ENCODE peak calls at places on chromosomes 1 and 21, in eight cellular contexts. C is bronchial epithelial cell, D is neural progenitor cell, T is vagina, E is sigmoid colon, S is pancreas, O is uterus, M is left ventricle myocardium inferior. Q is an unnamed sample.

GRCh38 chr1:38941093-38941492 is 537 bp downstream of the RHBDL2 start:
- DNase-seq in C (peak; percentile 19), D (no peak), T (no peak), E (no peak), S (no peak), O (no peak), M (no peak), Q (no peak)

GRCh38 chr1:244349103-244349531 is 102.6 kb downstream of the ADSS2 start:
- DNase-seq in C (peak; percentile 73), D (no peak), T (peak; percentile 89), E (peak; percentile 71), S (no peak), O (peak; percentile 25), M (no peak), Q (no peak)

GRCh38 chr1:63773815-63774616 is at the start of gene ROR1:
- DNase-seq in C (peak; percentile 56), D (peak; percentile 94), T (peak; percentile 94), E (peak; percentile 96), S (peak; percentile 90), O (peak; percentile 84), M (peak; percentile 89), Q (peak; percentile 93)

GRCh38 chr1:118947790-118948189 is 40.4 kb downstream of the TBX15 start:
- DNase-seq in C (peak; percentile 58), D (no peak), T (no peak), E (no peak), S (no peak), O (no peak), M (no peak), Q (no peak)

GRCh38 chr1:194159941-194160340 is 973.5 kb upstream of the B3GALT2 start:
- DNase-seq in C (peak; percentile 12), D (no peak), T (no peak), E (no peak), S (no peak), O (no peak), M (no peak), Q (no peak)

GRCh38 chr1:224080082-224080774 is 33.7 kb upstream of the FBXO28 start:
- DNase-seq in C (peak; percentile 38), D (no peak), T (no peak), E (no peak), S (no peak), O (no peak), M (no peak), Q (no peak)

GRCh38 chr1:65174585-65174984 is 26.6 kb downstream of the AK4 start:
- DNase-seq in C (peak; percentile 96), D (no peak), T (no peak), E (peak; percentile 86), S (no peak), O (peak; percentile 29), M (peak; percentile 57), Q (no peak)

GRCh38 chr1:25031601-25031965 is 101.5 kb upstream of the RUNX3 start:
- DNase-seq in C (no peak), D (no peak), T (no peak), E (no peak), S (no peak), O (no peak), M (no peak), Q (no peak)

GRCh38 chr1:154911691-154912550 is 24.6 kb downstream of the PMVK start:
- DNase-seq in C (no peak), D (no peak), T (no peak), E (peak; percentile 50), S (no peak), O (no peak), M (peak; percentile 31), Q (no peak)

GRCh38 chr21:31753949-31754348 is 22.0 kb upstream of the SCAF4 start:
- DNase-seq in C (no peak), D (no peak), T (no peak), E (no peak), S (no peak), O (no peak), M (no peak), Q (peak; percentile 50)

GRCh38 chr1:8412183-8412831 is 94.4 kb downstream of the SLC45A1 start:
- DNase-seq in C (peak; percentile 41), D (no peak), T (no peak), E (peak; percentile 90), S (no peak), O (peak; percentile 82), M (no peak), Q (no peak)

GRCh38 chr21:15520811-15521643 is 208.8 kb upstream of the USP25 start:
- DNase-seq in C (no peak), D (peak; percentile 37), T (no peak), E (no peak), S (no peak), O (no peak), M (no peak), Q (peak; percentile 39)

GRCh38 chr1:242454262-242455051 is 70.0 kb downstream of the PLD5 start:
- DNase-seq in C (peak; percentile 29), D (peak; percentile 57), T (no peak), E (no peak), S (no peak), O (no peak), M (no peak), Q (peak; percentile 56)

GRCh38 chr1:163875214-163875926 is 553.6 kb downstream of the NUF2 start:
- DNase-seq in C (peak; percentile 21), D (peak; percentile 13), T (no peak), E (peak; percentile 79), S (no peak), O (peak; percentile 67), M (peak; percentile 26), Q (no peak)

GRCh38 chr1:119909890-119910596 is 13.7 kb upstream of the ADAM30 start:
- DNase-seq in C (no peak), D (no peak), T (no peak), E (no peak), S (no peak), O (no peak), M (no peak), Q (peak; percentile 38)

GRCh38 chr1:23210963-23211362 is 6.3 kb downstream of the HTR1D start:
- DNase-seq in C (peak; percentile 78), D (no peak), T (no peak), E (no peak), S (no peak), O (no peak), M (no peak), Q (no peak)

GRCh38 chr1:212595229-212595628 is 13.3 kb upstream of the ATF3 start:
- DNase-seq in C (no peak), D (no peak), T (no peak), E (no peak), S (no peak), O (no peak), M (no peak), Q (peak; percentile 44)

GRCh38 chr1:212594640-212595039 is 13.9 kb upstream of the ATF3 start:
- DNase-seq in C (no peak), D (no peak), T (peak; percentile 70), E (no peak), S (no peak), O (no peak), M (no peak), Q (no peak)

GRCh38 chr1:212593696-212594335 is 14.7 kb upstream of the ATF3 start:
- DNase-seq in C (no peak), D (no peak), T (peak; percentile 54), E (no peak), S (no peak), O (no peak), M (no peak), Q (no peak)

GRCh38 chr1:212589434-212589833 is 19.1 kb upstream of the ATF3 start:
- DNase-seq in C (no peak), D (no peak), T (peak; percentile 49), E (no peak), S (no peak), O (no peak), M (no peak), Q (no peak)

GRCh38 chr1:212591922-212592321 is 16.6 kb upstream of the ATF3 start:
- DNase-seq in C (no peak), D (no peak), T (no peak), E (no peak), S (no peak), O (no peak), M (no peak), Q (no peak)
- H3K4me3 ChIP-seq in C (no peak overlapping the region), D (no peak overlapping the region), T (no peak overlapping the region), E (no peak overlapping the region), S (no peak overlapping the region), O (no peak overlapping the region), M (no peak overlapping the region), Q (no peak overlapping the region)

DNA sequence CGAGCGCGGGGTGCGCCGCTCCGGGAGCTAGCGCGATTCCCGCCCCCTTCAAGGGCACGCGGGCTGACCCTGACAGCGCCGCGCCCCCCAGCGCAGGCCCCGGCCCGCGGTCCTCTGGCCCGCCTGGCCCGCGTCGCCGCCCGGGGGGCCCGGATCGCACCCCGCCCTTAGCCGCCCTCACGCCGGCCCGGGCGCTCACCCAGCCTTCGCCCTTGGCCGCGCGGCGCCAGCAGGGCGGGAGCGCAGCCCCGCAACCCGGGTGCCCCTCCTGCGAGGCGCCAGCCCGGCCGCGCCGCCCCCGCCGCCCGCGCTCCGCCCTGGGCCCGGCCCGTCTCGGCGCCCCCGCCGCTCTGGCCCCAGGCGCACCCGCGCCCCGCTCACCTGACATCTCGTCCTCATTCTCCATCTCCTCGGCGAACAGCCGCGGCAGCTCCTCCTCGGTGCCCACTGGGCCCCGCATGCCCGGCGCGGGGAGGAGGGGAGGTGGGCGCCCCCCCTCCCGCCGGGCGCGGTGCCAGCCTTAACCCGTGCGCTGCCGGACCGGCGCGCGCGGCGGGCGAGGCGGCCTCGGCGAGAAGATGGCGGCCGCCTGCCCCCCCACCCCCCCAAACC is 451 bp downstream of the CHD5 start:
- DNase-seq in C (no peak), D (peak; percentile 37), T (no peak), E (no peak), S (no peak), O (no peak), M (no peak), Q (peak; percentile 84)
- H3K27me3 ChIP-seq in C (peaks cover 31% of the 10 kb centered on the region), D (peaks cover 82% of the 10 kb centered on the region), T (no peaks in the 10 kb centered on the region), E (peaks cover 21% of the 10 kb centered on the region), S (peaks cover 6% of the 10 kb centered on the region), O (peaks cover 7% of the 10 kb centered on the region), M (peaks cover 64% of the 10 kb centered on the region), Q (peaks cover 50% of the 10 kb centered on the region)

GRCh38 chr1:150076066-150076465 is 8.5 kb downstream of the VPS45 start:
- DNase-seq in C (no peak), D (no peak), T (no peak), E (no peak), S (no peak), O (no peak), M (no peak), Q (no peak)
- H3K36me3 ChIP-seq in C (peaks cover 2% of the 10 kb centered on the region), D (peaks cover 24% of the 10 kb centered on the region), T (peaks cover 36% of the 10 kb centered on the region), E (peaks cover 22% of the 10 kb centered on the region), S (peaks cover 25% of the 10 kb centered on the region), O (no peaks in the 10 kb centered on the region), M (peaks cover 66% of the 10 kb centered on the region), Q (no peaks in the 10 kb centered on the region)

GRCh38 chr1:229433364-229434004 is 410 bp downstream of the ACTA1 start:
- DNase-seq in C (no peak), D (no peak), T (no peak), E (no peak), S (no peak), O (no peak), M (no peak), Q (peak; percentile 82)

GRCh38 chr1:229436178-229436577 is 2.3 kb upstream of the ACTA1 start:
- DNase-seq in C (no peak), D (no peak), T (no peak), E (no peak), S (no peak), O (no peak), M (no peak), Q (no peak)

GRCh38 chr1:229432905-229433304 is 989 bp downstream of the ACTA1 start:
- DNase-seq in C (no peak), D (no peak), T (no peak), E (no peak), S (no peak), O (no peak), M (no peak), Q (peak; percentile 53)

GRCh38 chr1:229434005-229434640 is at the start of gene ACTA1:
- DNase-seq in C (no peak), D (peak; percentile 78), T (no peak), E (no peak), S (no peak), O (no peak), M (peak; percentile 46), Q (peak; percentile 81)

GRCh38 chr1:229434641-229435051 is 752 bp upstream of the ACTA1 start:
- DNase-seq in C (no peak), D (peak; percentile 84), T (no peak), E (no peak), S (no peak), O (no peak), M (peak; percentile 39), Q (peak; percentile 90)
- H3K4me3 ChIP-seq in C (no peak overlapping the region), D (peak overlapping the region; percentile 56), T (no peak overlapping the region), E (no peak overlapping the region), S (no peak overlapping the region), O (no peak overlapping the region), M (peak overlapping the region; percentile 60), Q (peak overlapping the region; percentile 42)

Q was measured in H7.